ENCODE peak calls at places on chromosomes 6 and 20, in eight cellular contexts. One of them, this sample, is unnamed.

GRCh38 chr6:128882560-128882959 is 378 bp upstream of the LAMA2 start:
- DNase-seq in GM04504: no peak
- DNase-seq in germinal center: no peak
- DNase-seq in activated T-helper 1 cell treated with anti-CD3 and anti-CD28 coated beads, Interleukin-2, amount 50 U/mL, for 16 hours: no peak
- DNase-seq in caudate nucleus: no peak
- DNase-seq in fibroblast of lung: no peak
- DNase-seq in Peyer's patch: no peak
- DNase-seq in effector memory CD4-positive, alpha-beta T cell: no peak
- DNase-seq in this sample: no peak

GRCh38 chr20:37449276-37449675 is 71.8 kb upstream of the NNAT start:
- DNase-seq in effector memory CD4-positive, alpha-beta T cell: no peak
- DNase-seq in GM04504: no peak
- DNase-seq in caudate nucleus: peak
- DNase-seq in germinal center: no peak
- DNase-seq in activated T-helper 1 cell treated with anti-CD3 and anti-CD28 coated beads, Interleukin-2, amount 50 U/mL, for 16 hours: no peak
- DNase-seq in Peyer's patch: no peak
- DNase-seq in fibroblast of lung: no peak
- DNase-seq in this sample: no peak

GRCh38 chr20:62211216-62211615 is 8.9 kb downstream of the HRH3 start:
- DNase-seq in GM04504: no peak
- DNase-seq in fibroblast of lung: no peak
- DNase-seq in caudate nucleus: no peak
- DNase-seq in germinal center: no peak
- DNase-seq in activated T-helper 1 cell treated with anti-CD3 and anti-CD28 coated beads, Interleukin-2, amount 50 U/mL, for 16 hours: no peak
- DNase-seq in Peyer's patch: no peak
- DNase-seq in effector memory CD4-positive, alpha-beta T cell: no peak
- DNase-seq in this sample: no peak

GRCh38 chr20:8414611-8415274 is 282.7 kb downstream of the PLCB1 start:
- DNase-seq in activated T-helper 1 cell treated with anti-CD3 and anti-CD28 coated beads, Interleukin-2, amount 50 U/mL, for 16 hours: no peak
- DNase-seq in caudate nucleus: no peak
- DNase-seq in effector memory CD4-positive, alpha-beta T cell: no peak
- DNase-seq in germinal center: no peak
- DNase-seq in Peyer's patch: no peak
- DNase-seq in GM04504: peak
- DNase-seq in fibroblast of lung: peak
- DNase-seq in this sample: no peak

GRCh38 chr20:31595654-31596411 is 9.3 kb upstream of the ID1 start:
- DNase-seq in effector memory CD4-positive, alpha-beta T cell: no peak
- DNase-seq in germinal center: no peak
- DNase-seq in caudate nucleus: no peak
- DNase-seq in fibroblast of lung: peak
- DNase-seq in activated T-helper 1 cell treated with anti-CD3 and anti-CD28 coated beads, Interleukin-2, amount 50 U/mL, for 16 hours: no peak
- DNase-seq in Peyer's patch: peak
- DNase-seq in GM04504: peak
- DNase-seq in this sample: no peak

GRCh38 chr6:144033816-144034540 is 25.9 kb upstream of the PLAGL1 start:
- DNase-seq in activated T-helper 1 cell treated with anti-CD3 and anti-CD28 coated beads, Interleukin-2, amount 50 U/mL, for 16 hours: no peak
- DNase-seq in germinal center: no peak
- DNase-seq in fibroblast of lung: peak
- DNase-seq in Peyer's patch: no peak
- DNase-seq in caudate nucleus: no peak
- DNase-seq in effector memory CD4-positive, alpha-beta T cell: no peak
- DNase-seq in GM04504: peak
- DNase-seq in this sample: no peak

GRCh38 chr6:168440520-168441433 is at the start of gene SMOC2:
- DNase-seq in effector memory CD4-positive, alpha-beta T cell: no peak
- DNase-seq in activated T-helper 1 cell treated with anti-CD3 and anti-CD28 coated beads, Interleukin-2, amount 50 U/mL, for 16 hours: no peak
- DNase-seq in fibroblast of lung: no peak
- DNase-seq in caudate nucleus: no peak
- DNase-seq in germinal center: no peak
- DNase-seq in GM04504: no peak
- DNase-seq in Peyer's patch: no peak
- DNase-seq in this sample: no peak

GRCh38 chr6:5315883-5316282 is 54.6 kb downstream of the FARS2 start:
- DNase-seq in effector memory CD4-positive, alpha-beta T cell: no peak
- DNase-seq in germinal center: no peak
- DNase-seq in fibroblast of lung: peak
- DNase-seq in Peyer's patch: no peak
- DNase-seq in GM04504: no peak
- DNase-seq in activated T-helper 1 cell treated with anti-CD3 and anti-CD28 coated beads, Interleukin-2, amount 50 U/mL, for 16 hours: no peak
- DNase-seq in caudate nucleus: no peak
- DNase-seq in this sample: no peak

GRCh38 chr6:31086788-31087440 is 25.5 kb downstream of the C6orf15 start:
- DNase-seq in GM04504: no peak
- DNase-seq in effector memory CD4-positive, alpha-beta T cell: no peak
- DNase-seq in Peyer's patch: no peak
- DNase-seq in fibroblast of lung: peak
- DNase-seq in germinal center: no peak
- DNase-seq in activated T-helper 1 cell treated with anti-CD3 and anti-CD28 coated beads, Interleukin-2, amount 50 U/mL, for 16 hours: no peak
- DNase-seq in caudate nucleus: no peak
- DNase-seq in this sample: no peak

GRCh38 chr6:48474764-48475674 is 364.0 kb upstream of the PTCHD4 start:
- DNase-seq in caudate nucleus: no peak
- DNase-seq in effector memory CD4-positive, alpha-beta T cell: no peak
- DNase-seq in Peyer's patch: no peak
- DNase-seq in germinal center: no peak
- DNase-seq in GM04504: no peak
- DNase-seq in fibroblast of lung: peak
- DNase-seq in activated T-helper 1 cell treated with anti-CD3 and anti-CD28 coated beads, Interleukin-2, amount 50 U/mL, for 16 hours: no peak
- DNase-seq in this sample: no peak

This sample was measured in T-helper 9 cell.